ENCODE peak calls at places on chromosomes 6 and 20, in nine cellular contexts. L is ascending aorta, Q is foreskin fibroblast, H is stomach, P is spleen, V is cardiac fibroblast, E is upper lobe of right lung, D is heart right ventricle, J is lower leg skin. C is an unnamed sample.
A peak's percentile ranks its signal among the peaks of the same experiment; 100 is the strongest.

GRCh38 chr20:18165553-18165952 is 27.9 kb downstream of the KAT14 start:
- DNase-seq in D (no peak), J (no peak), P (no peak), V (peak; percentile 29), Q (no peak), L (no peak), H (no peak), E (no peak), C (no peak)

GRCh38 chr6:65505736-65506135 is 201.3 kb downstream of the EYS start:
- DNase-seq in H (no peak), P (no peak), Q (no peak), E (no peak), V (no peak), D (no peak), J (no peak), L (no peak), C (no peak)

GRCh38 chr20:17042122-17042521 is 184.7 kb upstream of the PCSK2 start:
- DNase-seq in D (no peak), H (no peak), V (no peak), P (no peak), E (no peak), L (no peak), J (no peak), Q (no peak), C (no peak)

GRCh38 chr6:148272084-148272483 is 70.6 kb upstream of the SASH1 start:
- DNase-seq in L (no peak), J (no peak), E (no peak), Q (peak; percentile 97), D (no peak), V (peak; percentile 96), H (no peak), P (no peak), C (no peak)

GRCh38 chr6:14476793-14477531 is 359.4 kb downstream of the CD83 start:
- DNase-seq in J (no peak), V (peak; percentile 71), L (no peak), D (no peak), H (peak; percentile 51), Q (peak; percentile 90), P (no peak), E (no peak), C (no peak)

GRCh38 chr6:90293319-90293937 is 3.2 kb downstream of the BACH2 start:
- DNase-seq in P (no peak), L (no peak), Q (peak; percentile 32), D (no peak), J (no peak), H (no peak), E (no peak), V (no peak), C (no peak)

GRCh38 chr20:20215976-20216727 is 151.8 kb upstream of the INSM1 start:
- DNase-seq in J (no peak), P (no peak), Q (no peak), D (no peak), V (no peak), H (no peak), L (no peak), E (no peak), C (no peak)

GRCh38 chr6:137080711-137081110 is 35.9 kb upstream of the IL20RA start:
- DNase-seq in V (no peak), D (no peak), E (no peak), P (no peak), J (no peak), L (no peak), H (no peak), Q (no peak), C (no peak)

GRCh38 chr6:69791065-69791471 is 5.7 kb downstream of the LMBRD1 start:
- DNase-seq in H (no peak), P (no peak), Q (peak; percentile 7), D (no peak), V (peak; percentile 18), E (no peak), J (no peak), L (no peak), C (no peak)

GRCh38 chr20:44405246-44405645 is 49.7 kb downstream of the HNF4A start:
- DNase-seq in E (no peak), Q (peak; percentile 20), L (no peak), P (no peak), H (no peak), D (no peak), J (no peak), V (no peak), C (no peak)
- H3K4me3 ChIP-seq in E (no peak overlapping the region), Q (no peak overlapping the region), L (no peak overlapping the region), P (no peak overlapping the region), H (no peak overlapping the region), D (no peak overlapping the region), J (no peak overlapping the region), V (no peak overlapping the region), C (no peak overlapping the region)

DNA sequence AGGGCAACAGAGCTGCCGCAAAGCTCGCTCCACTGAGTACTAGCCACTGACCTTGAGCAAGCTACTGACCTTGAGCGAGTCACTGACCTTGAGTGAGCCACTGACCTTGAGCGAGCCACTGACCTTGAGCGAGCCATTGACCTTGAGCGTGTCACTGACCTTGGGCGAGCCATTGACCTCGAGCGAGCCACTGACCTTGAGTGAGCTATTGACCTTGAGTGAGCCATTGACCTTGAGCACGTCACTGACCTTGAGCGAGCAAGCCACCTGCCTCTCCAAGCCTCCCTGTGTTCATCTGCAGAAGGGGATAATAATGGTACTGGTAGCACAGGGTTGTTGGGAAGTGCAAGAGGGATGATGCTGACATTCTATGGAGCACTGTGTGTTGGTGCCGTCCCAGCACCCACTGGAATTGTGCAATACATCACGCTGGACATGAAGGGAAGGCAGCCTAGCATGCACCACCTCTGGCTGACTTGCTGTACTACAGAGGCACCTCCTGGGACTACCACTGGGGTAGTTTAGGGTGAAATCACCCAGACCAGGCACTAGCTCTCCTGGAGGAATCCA is 60.2 kb downstream of the CTCFL start:
- DNase-seq in L (no peak), D (no peak), P (peak; percentile 72), E (no peak), Q (no peak), H (no peak), V (peak; percentile 36), J (no peak), C (no peak)
- TF ChIP-seq CTCF in L (no peak), D (no peak), P (peak; percentile 66), E (peak; percentile 26), Q (no peak), H (no peak), V (peak; percentile 35), J (no peak), C (no peak)

DNA sequence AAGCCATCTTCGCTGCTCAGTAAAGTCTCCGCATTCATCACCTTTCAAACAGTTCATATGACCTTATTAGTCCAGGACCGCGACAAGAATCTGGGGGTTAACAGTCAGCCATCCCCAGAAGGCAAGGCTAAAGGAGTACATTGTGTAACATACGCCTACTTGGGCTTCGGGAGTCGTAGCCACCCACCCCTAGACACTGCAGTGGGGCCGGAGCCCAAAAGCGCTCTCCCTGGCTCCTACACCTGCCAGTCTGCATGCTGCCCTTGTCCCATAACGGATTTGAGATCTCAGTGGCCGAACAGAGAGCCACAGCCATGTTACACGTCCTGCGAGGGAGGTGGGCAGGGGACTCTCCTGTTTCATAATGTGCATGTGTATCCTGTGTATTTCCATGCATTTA is 1405.5 kb downstream of the GRIK2 start:
- DNase-seq in H (no peak), P (no peak), V (no peak), L (no peak), E (peak; percentile 37), J (no peak), D (no peak), Q (no peak), C (no peak)
- H3K4me3 ChIP-seq in H (no peak overlapping the region), P (no peak overlapping the region), V (no peak overlapping the region), L (no peak overlapping the region), E (no peak overlapping the region), J (no peak overlapping the region), D (no peak overlapping the region), Q (no peak overlapping the region), C (no peak overlapping the region)

GRCh38 chr6:39088331-39088730 is 26.7 kb downstream of the SAYSD1 start:
- DNase-seq in V (peak; percentile 55), E (no peak), J (no peak), L (peak; percentile 23), H (no peak), P (no peak), D (no peak), Q (peak; percentile 54), C (no peak)
- TF ChIP-seq CTCF in V (peak; percentile 41), E (peak; percentile 43), J (no peak), L (no peak), H (peak; percentile 23), P (peak; percentile 19), D (peak; percentile 67), Q (peak; percentile 31), C (no peak)

DNA sequence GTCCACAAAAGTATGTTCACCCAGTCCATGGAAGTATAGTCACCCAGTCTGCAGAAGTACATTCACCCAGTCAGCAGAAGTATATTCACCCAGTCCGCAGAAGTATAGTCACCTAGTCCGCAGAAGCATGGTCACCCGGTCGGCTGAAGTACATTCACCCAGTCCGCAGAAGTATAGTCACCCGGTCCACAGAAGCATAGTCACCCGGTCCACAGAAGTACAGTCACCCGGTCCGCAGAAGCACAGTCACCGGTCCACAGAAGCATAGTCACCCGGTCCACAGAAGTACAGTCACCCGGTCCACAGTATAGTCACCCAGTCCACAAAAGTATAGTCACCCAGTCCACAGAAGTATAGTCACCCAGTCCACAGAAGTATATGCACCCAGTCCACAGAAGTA is 8.8 kb downstream of the TCFL5 start:
- DNase-seq in H (no peak), P (no peak), J (no peak), Q (no peak), E (no peak), D (no peak), L (no peak), V (no peak), C (no peak)
- H3K4me3 ChIP-seq in H (no peak overlapping the region), P (no peak overlapping the region), J (no peak overlapping the region), Q (no peak overlapping the region), E (no peak overlapping the region), D (no peak overlapping the region), L (no peak overlapping the region), V (no peak overlapping the region), C (no peak overlapping the region)

GRCh38 chr6:51513891-51514290 is 573.5 kb downstream of the PKHD1 start:
- DNase-seq in Q (no peak), D (no peak), V (no peak), P (no peak), E (no peak), L (no peak), J (no peak), H (no peak), C (no peak)

GRCh38 chr6:51511081-51511480 is 576.3 kb downstream of the PKHD1 start:
- DNase-seq in E (no peak), V (no peak), H (no peak), P (no peak), D (no peak), J (no peak), L (no peak), Q (no peak), C (no peak)

GRCh38 chr6:51514396-51515051 is 572.9 kb downstream of the PKHD1 start:
- DNase-seq in V (no peak), P (no peak), H (no peak), Q (no peak), J (no peak), D (no peak), L (no peak), E (no peak), C (no peak)

GRCh38 chr6:51509597-51509996 is 577.8 kb downstream of the PKHD1 start:
- DNase-seq in V (no peak), P (no peak), E (no peak), J (no peak), Q (no peak), L (no peak), H (no peak), D (no peak), C (no peak)

DNA sequence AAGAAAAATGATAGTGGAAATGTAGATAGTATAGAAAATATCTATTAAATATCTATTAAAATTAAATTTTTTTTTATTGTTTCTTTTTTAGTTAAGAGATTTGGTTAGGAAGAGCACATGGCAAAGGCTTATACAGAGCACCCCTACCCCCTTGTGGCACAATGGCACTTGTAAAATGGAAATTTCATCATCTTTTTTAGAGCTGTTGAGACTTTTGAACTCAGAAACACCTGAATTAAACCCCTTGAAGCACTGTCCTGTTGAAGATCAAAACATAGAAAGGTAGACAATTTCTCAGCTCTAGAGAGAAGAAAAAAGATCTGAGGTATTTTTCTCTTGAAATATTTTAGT is 572.4 kb downstream of the PKHD1 start:
- DNase-seq in J (no peak), D (no peak), L (no peak), H (no peak), V (no peak), Q (no peak), E (no peak), P (no peak), C (no peak)
- TF ChIP-seq CTCF in J (no peak), D (no peak), L (no peak), H (no peak), V (no peak), Q (no peak), E (no peak), P (no peak), C (no peak)

C was measured in suprapubic skin.